ENCODE peak calls at places on chromosomes 12 and 14, in eight cellular contexts. One of them, this sample, is unnamed.

GRCh38 chr12:30457621-30458289 is 237.9 kb downstream of the IPO8 start:
- DNase-seq in WTC11: no peak
- DNase-seq in DND-41: no peak
- DNase-seq in Right ventricle myocardium superior: no peak
- DNase-seq in HEK293T: peak
- DNase-seq in hepatocyte: peak
- DNase-seq in BE2C: no peak
- DNase-seq in activated gamma-delta T cell: no peak
- DNase-seq in this sample: no peak

GRCh38 chr14:65989981-65990380 is 496.2 kb upstream of the CCDC196 start:
- DNase-seq in WTC11: no peak
- DNase-seq in DND-41: no peak
- DNase-seq in Right ventricle myocardium superior: no peak
- DNase-seq in HEK293T: no peak
- DNase-seq in hepatocyte: no peak
- DNase-seq in BE2C: no peak
- DNase-seq in activated gamma-delta T cell: no peak
- DNase-seq in this sample: no peak

GRCh38 chr14:33959692-33960151 is 8.8 kb upstream of the EGLN3 start:
- DNase-seq in WTC11: peak
- DNase-seq in DND-41: peak
- DNase-seq in Right ventricle myocardium superior: no peak
- DNase-seq in HEK293T: no peak
- DNase-seq in hepatocyte: no peak
- DNase-seq in BE2C: peak
- DNase-seq in activated gamma-delta T cell: no peak
- DNase-seq in this sample: no peak

GRCh38 chr14:101177301-101178055 is 274.0 kb upstream of the RTL1 start:
- DNase-seq in WTC11: no peak
- DNase-seq in DND-41: peak
- DNase-seq in Right ventricle myocardium superior: no peak
- DNase-seq in HEK293T: no peak
- DNase-seq in hepatocyte: no peak
- DNase-seq in BE2C: no peak
- DNase-seq in activated gamma-delta T cell: no peak
- DNase-seq in this sample: no peak

GRCh38 chr12:53756300-53757094 is 4.7 kb upstream of the CISTR start:
- DNase-seq in WTC11: no peak
- DNase-seq in DND-41: no peak
- DNase-seq in Right ventricle myocardium superior: no peak
- DNase-seq in HEK293T: no peak
- DNase-seq in hepatocyte: no peak
- DNase-seq in BE2C: no peak
- DNase-seq in activated gamma-delta T cell: no peak
- DNase-seq in this sample: no peak

GRCh38 chr14:25231006-25231405 is 181.1 kb upstream of the STXBP6 start:
- DNase-seq in WTC11: no peak
- DNase-seq in DND-41: no peak
- DNase-seq in Right ventricle myocardium superior: no peak
- DNase-seq in HEK293T: no peak
- DNase-seq in hepatocyte: no peak
- DNase-seq in BE2C: no peak
- DNase-seq in activated gamma-delta T cell: no peak
- DNase-seq in this sample: no peak

GRCh38 chr12:88175544-88175943 is 33.4 kb downstream of the TMTC3 start:
- DNase-seq in WTC11: no peak
- DNase-seq in DND-41: no peak
- DNase-seq in Right ventricle myocardium superior: no peak
- DNase-seq in HEK293T: no peak
- DNase-seq in hepatocyte: no peak
- DNase-seq in BE2C: no peak
- DNase-seq in activated gamma-delta T cell: no peak
- DNase-seq in this sample: no peak

GRCh38 chr12:42756841-42757661 is 167.5 kb upstream of the PRICKLE1 start:
- DNase-seq in WTC11: peak
- DNase-seq in DND-41: no peak
- DNase-seq in Right ventricle myocardium superior: no peak
- DNase-seq in HEK293T: no peak
- DNase-seq in hepatocyte: peak
- DNase-seq in BE2C: no peak
- DNase-seq in activated gamma-delta T cell: no peak
- DNase-seq in this sample: no peak

GRCh38 chr12:54984602-54985376 is at the start of gene TESPA1:
- DNase-seq in WTC11: no peak
- DNase-seq in DND-41: peak
- DNase-seq in Right ventricle myocardium superior: peak
- DNase-seq in HEK293T: no peak
- DNase-seq in hepatocyte: no peak
- DNase-seq in BE2C: no peak
- DNase-seq in activated gamma-delta T cell: peak
- DNase-seq in this sample: peak

GRCh38 chr14:38391334-38391733 is 135.4 kb upstream of the CLEC14A start:
- DNase-seq in WTC11: no peak
- DNase-seq in DND-41: no peak
- DNase-seq in Right ventricle myocardium superior: no peak
- DNase-seq in HEK293T: no peak
- DNase-seq in hepatocyte: no peak
- DNase-seq in BE2C: no peak
- DNase-seq in activated gamma-delta T cell: no peak
- DNase-seq in this sample: no peak

GRCh38 chr14:81390706-81391105 is 9.4 kb downstream of the STON2 start:
- DNase-seq in WTC11: no peak
- DNase-seq in DND-41: no peak
- DNase-seq in Right ventricle myocardium superior: peak
- DNase-seq in HEK293T: no peak
- DNase-seq in hepatocyte: no peak
- DNase-seq in BE2C: no peak
- DNase-seq in activated gamma-delta T cell: no peak
- DNase-seq in this sample: no peak

GRCh38 chr14:102532204-102532658 is 22.7 kb upstream of the ANKRD9 start:
- DNase-seq in WTC11: no peak
- DNase-seq in DND-41: no peak
- DNase-seq in Right ventricle myocardium superior: no peak
- DNase-seq in HEK293T: no peak
- DNase-seq in hepatocyte: peak
- DNase-seq in BE2C: no peak
- DNase-seq in activated gamma-delta T cell: no peak
- DNase-seq in this sample: no peak

GRCh38 chr12:125467363-125467762 is 402.1 kb downstream of the AACS start:
- DNase-seq in WTC11: no peak
- DNase-seq in DND-41: no peak
- DNase-seq in Right ventricle myocardium superior: no peak
- DNase-seq in HEK293T: no peak
- DNase-seq in hepatocyte: no peak
- DNase-seq in BE2C: no peak
- DNase-seq in activated gamma-delta T cell: no peak
- DNase-seq in this sample: no peak

GRCh38 chr12:132633398-132633797 is 14.8 kb downstream of the P2RX2 start:
- DNase-seq in WTC11: no peak
- DNase-seq in DND-41: no peak
- DNase-seq in Right ventricle myocardium superior: no peak
- DNase-seq in HEK293T: no peak
- DNase-seq in hepatocyte: no peak
- DNase-seq in BE2C: no peak
- DNase-seq in activated gamma-delta T cell: no peak
- DNase-seq in this sample: no peak

GRCh38 chr12:112850343-112850742 is 56.4 kb upstream of the OAS1 start:
- DNase-seq in WTC11: no peak
- DNase-seq in DND-41: no peak
- DNase-seq in Right ventricle myocardium superior: no peak
- DNase-seq in HEK293T: no peak
- DNase-seq in hepatocyte: no peak
- DNase-seq in BE2C: no peak
- DNase-seq in activated gamma-delta T cell: no peak
- DNase-seq in this sample: peak

GRCh38 chr12:92629349-92630065 is 73.3 kb upstream of the PLEKHG7 start:
- DNase-seq in WTC11: no peak
- DNase-seq in DND-41: no peak
- DNase-seq in Right ventricle myocardium superior: no peak
- DNase-seq in HEK293T: peak
- DNase-seq in hepatocyte: peak
- DNase-seq in BE2C: peak
- DNase-seq in activated gamma-delta T cell: no peak
- DNase-seq in this sample: no peak

GRCh38 chr12:126582231-126582630 is 1517.0 kb downstream of the AACS start:
- DNase-seq in WTC11: no peak
- DNase-seq in DND-41: no peak
- DNase-seq in Right ventricle myocardium superior: no peak
- DNase-seq in HEK293T: no peak
- DNase-seq in hepatocyte: peak
- DNase-seq in BE2C: no peak
- DNase-seq in activated gamma-delta T cell: no peak
- DNase-seq in this sample: no peak

GRCh38 chr12:89352242-89352491 is 134 bp downstream of the DUSP6 start:
- DNase-seq in WTC11: no peak
- DNase-seq in DND-41: no peak
- DNase-seq in Right ventricle myocardium superior: no peak
- DNase-seq in HEK293T: no peak
- DNase-seq in hepatocyte: no peak
- DNase-seq in BE2C: no peak
- DNase-seq in activated gamma-delta T cell: no peak
- DNase-seq in this sample: no peak

GRCh38 chr14:91835197-91835919 is 32.0 kb downstream of the TC2N start:
- DNase-seq in WTC11: no peak
- DNase-seq in DND-41: no peak
- DNase-seq in Right ventricle myocardium superior: no peak
- DNase-seq in HEK293T: no peak
- DNase-seq in hepatocyte: peak
- DNase-seq in BE2C: no peak
- DNase-seq in activated gamma-delta T cell: no peak
- DNase-seq in this sample: no peak

GRCh38 chr14:64303471-64303917 is 9.3 kb upstream of the ESR2 start:
- DNase-seq in WTC11: no peak
- DNase-seq in DND-41: no peak
- DNase-seq in Right ventricle myocardium superior: no peak
- DNase-seq in HEK293T: peak
- DNase-seq in hepatocyte: peak
- DNase-seq in BE2C: no peak
- DNase-seq in activated gamma-delta T cell: no peak
- DNase-seq in this sample: no peak

GRCh38 chr14:94897092-94897491 is 127.2 kb upstream of the GSC start:
- DNase-seq in WTC11: no peak
- DNase-seq in DND-41: no peak
- DNase-seq in Right ventricle myocardium superior: peak
- DNase-seq in HEK293T: no peak
- DNase-seq in hepatocyte: no peak
- DNase-seq in BE2C: no peak
- DNase-seq in activated gamma-delta T cell: no peak
- DNase-seq in this sample: peak

GRCh38 chr12:103571286-103571685 is 15.8 kb upstream of the STAB2 start:
- DNase-seq in WTC11: peak
- DNase-seq in DND-41: no peak
- DNase-seq in Right ventricle myocardium superior: peak
- DNase-seq in HEK293T: peak
- DNase-seq in hepatocyte: peak
- DNase-seq in BE2C: peak
- DNase-seq in activated gamma-delta T cell: no peak
- DNase-seq in this sample: peak

GRCh38 chr14:73227812-73228781 is 9.2 kb upstream of the PAPLN start:
- DNase-seq in WTC11: peak
- DNase-seq in DND-41: no peak
- DNase-seq in Right ventricle myocardium superior: peak
- DNase-seq in HEK293T: no peak
- DNase-seq in hepatocyte: peak
- DNase-seq in BE2C: peak
- DNase-seq in activated gamma-delta T cell: no peak
- DNase-seq in this sample: peak

This sample was measured in right cardiac atrium.